ENCODE peak calls at places on chromosomes 5 and 9, in six cellular contexts. One of them, this sample, is unnamed.

GRCh38 chr9:13524245-13524644 is 244.8 kb upstream of the MPDZ start:
- DNase-seq in A549: no peak
- DNase-seq in endothelial cell of umbilical vein: no peak
- DNase-seq in K562: no peak
- DNase-seq in HepG2: no peak
- DNase-seq in GM12878: no peak
- DNase-seq in this sample: no peak

GRCh38 chr9:110340306-110340705 is 2.6 kb upstream of the TXNDC8 start:
- DNase-seq in A549: peak
- DNase-seq in endothelial cell of umbilical vein: no peak
- DNase-seq in K562: no peak
- DNase-seq in HepG2: peak
- DNase-seq in GM12878: no peak
- DNase-seq in this sample: peak

GRCh38 chr5:14414007-14414406 is 167.6 kb upstream of the OTULINL start:
- DNase-seq in A549: no peak
- DNase-seq in endothelial cell of umbilical vein: no peak
- DNase-seq in K562: no peak
- DNase-seq in HepG2: no peak
- DNase-seq in GM12878: no peak
- DNase-seq in this sample: no peak

GRCh38 chr9:87346061-87346665 is 151.5 kb upstream of the DAPK1 start:
- DNase-seq in A549: no peak
- DNase-seq in endothelial cell of umbilical vein: no peak
- DNase-seq in K562: no peak
- DNase-seq in HepG2: no peak
- DNase-seq in GM12878: no peak
- DNase-seq in this sample: no peak

GRCh38 chr5:167284491-167284890 is 1007.0 kb upstream of the WWC1 start:
- DNase-seq in A549: no peak
- DNase-seq in endothelial cell of umbilical vein: no peak
- DNase-seq in K562: no peak
- DNase-seq in HepG2: no peak
- DNase-seq in GM12878: no peak
- DNase-seq in this sample: no peak

GRCh38 chr9:93910598-93910997 is 44.6 kb downstream of the BARX1 start:
- DNase-seq in A549: no peak
- DNase-seq in endothelial cell of umbilical vein: no peak
- DNase-seq in K562: no peak
- DNase-seq in HepG2: no peak
- DNase-seq in GM12878: no peak
- DNase-seq in this sample: peak

GRCh38 chr5:90560771-90561170 is 2.2 kb downstream of the ADGRV1 start:
- DNase-seq in A549: no peak
- DNase-seq in endothelial cell of umbilical vein: no peak
- DNase-seq in K562: no peak
- DNase-seq in HepG2: no peak
- DNase-seq in GM12878: no peak
- DNase-seq in this sample: no peak

GRCh38 chr5:95654196-95654595 is 7.6 kb downstream of the RFESD start:
- DNase-seq in A549: no peak
- DNase-seq in endothelial cell of umbilical vein: no peak
- DNase-seq in K562: no peak
- DNase-seq in HepG2: no peak
- DNase-seq in GM12878: no peak
- DNase-seq in this sample: no peak

DNA sequence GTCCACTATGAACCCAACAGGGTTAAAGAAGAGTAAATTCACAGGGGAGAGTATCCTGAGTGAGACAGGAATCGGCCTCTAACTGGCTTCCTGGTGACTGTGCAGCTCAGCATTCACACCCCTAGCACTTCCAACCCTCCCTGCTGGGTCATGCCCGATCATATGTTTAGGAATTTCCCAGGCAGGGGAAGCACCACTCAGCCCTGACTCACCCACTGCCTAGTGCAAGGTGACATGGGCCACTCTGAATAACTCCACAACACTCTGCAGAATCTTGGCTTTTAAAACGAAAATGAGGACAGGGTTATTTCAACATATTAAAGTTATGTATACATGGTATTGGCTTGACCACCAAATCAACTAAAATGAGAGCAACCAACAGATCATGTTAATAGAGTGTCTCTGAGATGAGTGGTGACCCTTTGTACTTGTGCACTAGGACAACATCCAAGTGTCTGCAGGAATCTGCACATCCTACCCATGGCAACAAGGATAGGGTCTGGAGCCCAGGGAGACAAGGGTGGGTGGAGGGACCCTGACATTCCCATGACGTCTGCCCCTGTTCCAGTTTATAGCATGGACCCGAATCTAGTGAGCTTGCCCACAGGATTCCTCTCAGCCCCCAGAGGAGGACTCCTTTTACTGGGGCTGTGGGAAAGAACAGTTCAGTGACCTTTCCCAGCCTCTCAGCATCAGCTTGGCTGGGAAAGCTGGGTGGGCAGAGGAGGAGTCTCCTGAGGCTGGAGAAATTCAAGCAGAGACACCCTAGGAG is 485.8 kb downstream of the SEMA5A start:
- DNase-seq in A549: no peak
- DNase-seq in endothelial cell of umbilical vein: peak
- DNase-seq in K562: no peak
- DNase-seq in HepG2: no peak
- DNase-seq in GM12878: no peak
- DNase-seq in this sample: no peak
- TF ChIP-seq MYC in A549: no peak
- TF ChIP-seq MYC in endothelial cell of umbilical vein: no peak
- TF ChIP-seq MYC in K562: no peak
- TF ChIP-seq MYC in HepG2: no peak
- TF ChIP-seq MYC in GM12878: no peak
- TF ChIP-seq MYC in this sample: no peak

GRCh38 chr5:67214713-67215591 is 18.4 kb upstream of the CD180 start:
- DNase-seq in A549: no peak
- DNase-seq in endothelial cell of umbilical vein: peak
- DNase-seq in K562: no peak
- DNase-seq in HepG2: no peak
- DNase-seq in GM12878: no peak
- DNase-seq in this sample: no peak
- TF ChIP-seq POLR2A in A549: no peak
- TF ChIP-seq POLR2A in endothelial cell of umbilical vein: no peak
- TF ChIP-seq POLR2A in K562: no peak
- TF ChIP-seq POLR2A in HepG2: no peak
- TF ChIP-seq POLR2A in GM12878: no peak
- TF ChIP-seq POLR2A in this sample: no peak

GRCh38 chr5:67009028-67009427 is 187.6 kb downstream of the CD180 start:
- DNase-seq in A549: no peak
- DNase-seq in endothelial cell of umbilical vein: no peak
- DNase-seq in K562: no peak
- DNase-seq in HepG2: peak
- DNase-seq in GM12878: no peak
- DNase-seq in this sample: no peak

GRCh38 chr5:67010684-67011409 is 185.8 kb downstream of the CD180 start:
- DNase-seq in A549: no peak
- DNase-seq in endothelial cell of umbilical vein: peak
- DNase-seq in K562: no peak
- DNase-seq in HepG2: no peak
- DNase-seq in GM12878: no peak
- DNase-seq in this sample: no peak

GRCh38 chr5:67013719-67014118 is 182.9 kb downstream of the CD180 start:
- DNase-seq in A549: no peak
- DNase-seq in endothelial cell of umbilical vein: no peak
- DNase-seq in K562: no peak
- DNase-seq in HepG2: no peak
- DNase-seq in GM12878: no peak
- DNase-seq in this sample: no peak

GRCh38 chr5:67012241-67012640 is 184.4 kb downstream of the CD180 start:
- DNase-seq in A549: no peak
- DNase-seq in endothelial cell of umbilical vein: peak
- DNase-seq in K562: no peak
- DNase-seq in HepG2: no peak
- DNase-seq in GM12878: no peak
- DNase-seq in this sample: no peak

DNA sequence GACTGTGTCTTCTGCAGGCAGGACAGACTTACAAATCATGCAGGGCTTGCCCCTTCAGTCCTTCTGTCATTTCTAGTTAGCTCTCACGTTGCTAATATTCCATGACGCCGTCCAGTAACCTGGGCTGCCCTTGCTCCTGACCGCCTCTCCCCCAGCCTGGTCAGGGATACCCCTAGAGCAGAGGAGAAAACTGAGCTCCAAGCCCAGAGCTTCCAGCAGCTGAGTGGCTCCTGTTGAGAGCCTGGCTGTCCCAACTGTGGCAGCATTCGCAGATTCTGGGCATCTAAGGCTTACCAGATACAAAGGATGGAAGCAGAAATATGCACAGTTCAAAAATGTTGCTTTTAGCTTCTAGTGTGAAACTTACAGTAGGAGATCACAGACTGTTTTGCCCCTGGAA is 185.2 kb downstream of the CD180 start:
- DNase-seq in A549: no peak
- DNase-seq in endothelial cell of umbilical vein: no peak
- DNase-seq in K562: no peak
- DNase-seq in HepG2: no peak
- DNase-seq in GM12878: no peak
- DNase-seq in this sample: no peak
- H3K4me3 ChIP-seq in A549: no peak
- H3K4me3 ChIP-seq in endothelial cell of umbilical vein: peak
- H3K4me3 ChIP-seq in K562: no peak
- H3K4me3 ChIP-seq in HepG2: no peak
- H3K4me3 ChIP-seq in GM12878: no peak
- H3K4me3 ChIP-seq in this sample: no peak

GRCh38 chr5:134575316-134575715 is 49.8 kb downstream of the JADE2 start:
- DNase-seq in A549: no peak
- DNase-seq in endothelial cell of umbilical vein: no peak
- DNase-seq in K562: no peak
- DNase-seq in HepG2: no peak
- DNase-seq in GM12878: no peak
- DNase-seq in this sample: no peak

GRCh38 chr5:134577796-134578577 is 52.5 kb downstream of the JADE2 start:
- DNase-seq in A549: peak
- DNase-seq in endothelial cell of umbilical vein: peak
- DNase-seq in K562: peak
- DNase-seq in HepG2: peak
- DNase-seq in GM12878: no peak
- DNase-seq in this sample: peak

GRCh38 chr5:134574521-134574920 is 49.1 kb downstream of the JADE2 start:
- DNase-seq in A549: no peak
- DNase-seq in endothelial cell of umbilical vein: no peak
- DNase-seq in K562: no peak
- DNase-seq in HepG2: no peak
- DNase-seq in GM12878: no peak
- DNase-seq in this sample: no peak

GRCh38 chr5:134577022-134577795 is 51.7 kb downstream of the JADE2 start:
- DNase-seq in A549: peak
- DNase-seq in endothelial cell of umbilical vein: peak
- DNase-seq in K562: no peak
- DNase-seq in HepG2: no peak
- DNase-seq in GM12878: no peak
- DNase-seq in this sample: no peak

GRCh38 chr5:134576386-134577021 is 51.0 kb downstream of the JADE2 start:
- DNase-seq in A549: no peak
- DNase-seq in endothelial cell of umbilical vein: no peak
- DNase-seq in K562: no peak
- DNase-seq in HepG2: no peak
- DNase-seq in GM12878: no peak
- DNase-seq in this sample: no peak
- TF ChIP-seq MYC in A549: no peak
- TF ChIP-seq MYC in endothelial cell of umbilical vein: no peak
- TF ChIP-seq MYC in K562: no peak
- TF ChIP-seq MYC in HepG2: no peak
- TF ChIP-seq MYC in GM12878: no peak
- TF ChIP-seq MYC in this sample: no peak

GRCh38 chr5:169933127-169933526 is 47.2 kb downstream of the INSYN2B start:
- DNase-seq in A549: no peak
- DNase-seq in endothelial cell of umbilical vein: no peak
- DNase-seq in K562: no peak
- DNase-seq in HepG2: no peak
- DNase-seq in GM12878: no peak
- DNase-seq in this sample: no peak

GRCh38 chr5:169934990-169935389 is 45.3 kb downstream of the INSYN2B start:
- DNase-seq in A549: no peak
- DNase-seq in endothelial cell of umbilical vein: no peak
- DNase-seq in K562: no peak
- DNase-seq in HepG2: no peak
- DNase-seq in GM12878: no peak
- DNase-seq in this sample: no peak

GRCh38 chr5:169938439-169938838 is 41.9 kb downstream of the INSYN2B start:
- DNase-seq in A549: no peak
- DNase-seq in endothelial cell of umbilical vein: no peak
- DNase-seq in K562: no peak
- DNase-seq in HepG2: no peak
- DNase-seq in GM12878: no peak
- DNase-seq in this sample: no peak

GRCh38 chr5:169933624-169934023 is 46.7 kb downstream of the INSYN2B start:
- DNase-seq in A549: no peak
- DNase-seq in endothelial cell of umbilical vein: no peak
- DNase-seq in K562: no peak
- DNase-seq in HepG2: no peak
- DNase-seq in GM12878: no peak
- DNase-seq in this sample: no peak
- TF ChIP-seq POLR2A in A549: no peak
- TF ChIP-seq POLR2A in endothelial cell of umbilical vein: no peak
- TF ChIP-seq POLR2A in K562: no peak
- TF ChIP-seq POLR2A in HepG2: no peak
- TF ChIP-seq POLR2A in GM12878: no peak
- TF ChIP-seq POLR2A in this sample: no peak

GRCh38 chr9:129337287-129338140 is 159.5 kb upstream of the IER5L start:
- DNase-seq in A549: no peak
- DNase-seq in endothelial cell of umbilical vein: no peak
- DNase-seq in K562: no peak
- DNase-seq in HepG2: no peak
- DNase-seq in GM12878: no peak
- DNase-seq in this sample: no peak
- H3K4me3 ChIP-seq in A549: no peak
- H3K4me3 ChIP-seq in endothelial cell of umbilical vein: peak
- H3K4me3 ChIP-seq in K562: no peak
- H3K4me3 ChIP-seq in HepG2: no peak
- H3K4me3 ChIP-seq in GM12878: no peak
- H3K4me3 ChIP-seq in this sample: no peak

DNA sequence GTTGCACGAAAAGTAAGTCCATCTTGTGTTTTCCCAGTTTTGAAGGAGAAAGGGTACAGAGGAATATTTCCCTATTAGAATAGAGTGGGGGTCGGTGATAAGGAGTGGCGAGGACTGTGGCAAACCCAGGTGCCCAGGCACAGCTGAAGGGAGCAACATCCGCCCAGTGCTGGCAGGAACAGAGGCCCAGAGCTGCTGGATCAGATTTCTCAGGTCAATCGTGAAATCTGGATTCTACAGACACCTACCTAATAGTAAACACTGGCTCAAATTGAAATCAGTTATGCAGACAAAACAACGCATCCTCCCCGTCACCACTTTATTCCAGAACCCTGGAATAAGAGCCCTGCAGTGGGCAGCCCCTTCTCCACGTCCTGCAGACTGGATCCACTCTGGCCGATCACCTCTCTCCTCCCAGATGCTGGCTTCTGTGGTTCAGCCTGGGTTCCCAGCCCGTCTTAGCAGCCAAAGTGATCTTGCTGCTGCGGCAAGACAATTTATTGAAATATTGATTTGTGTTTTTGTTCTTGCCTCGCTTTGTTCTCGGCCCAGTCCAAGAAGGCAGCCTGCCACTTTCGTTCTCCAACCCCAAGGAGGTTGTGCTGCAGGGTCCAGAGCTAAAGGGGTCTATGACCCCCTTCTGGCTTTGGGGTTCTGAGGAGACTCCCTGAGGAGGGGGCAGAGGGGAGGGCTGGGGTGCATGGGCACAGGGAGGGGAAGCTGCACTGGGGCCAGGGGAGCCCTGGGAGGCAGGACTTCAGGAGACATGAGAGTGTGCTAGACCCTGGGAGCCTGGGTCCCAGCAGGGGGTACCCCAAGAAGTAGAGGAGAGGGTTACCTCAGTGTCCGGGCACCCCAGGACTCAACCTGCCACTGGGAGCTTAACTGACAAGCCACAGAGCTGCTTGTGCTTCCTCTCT is 103.3 kb downstream of the ZNF354C start:
- DNase-seq in A549: no peak
- DNase-seq in endothelial cell of umbilical vein: no peak
- DNase-seq in K562: no peak
- DNase-seq in HepG2: no peak
- DNase-seq in GM12878: no peak
- DNase-seq in this sample: no peak
- TF ChIP-seq MYC in A549: no peak
- TF ChIP-seq MYC in endothelial cell of umbilical vein: no peak
- TF ChIP-seq MYC in K562: no peak
- TF ChIP-seq MYC in HepG2: no peak
- TF ChIP-seq MYC in GM12878: no peak
- TF ChIP-seq MYC in this sample: no peak